ENCODE peak calls at places on chromosomes 4 and X, in six cellular contexts. Z is brain microvascular endothelial cell, B is neural crest cell, Y is endothelial cell of umbilical vein, H is left lung, K is colonic mucosa. D is an unnamed sample.

GRCh38 chr4:24885342-24885741 is 27.5 kb downstream of the CCDC149 start:
- DNase-seq in Z (no peak), B (no peak), Y (no peak), H (no peak), K (no peak), D (no peak)

GRCh38 chr4:139704915-139705485 is 39.4 kb downstream of the MGST2 start:
- DNase-seq in Z (peak), B (no peak), Y (peak), H (no peak), K (no peak), D (no peak)

GRCh38 chrX:115337735-115338134 is 48.2 kb downstream of the LUZP4 start:
- DNase-seq in Z (peak), B (no peak), Y (no peak), H (no peak), K (no peak), D (no peak)

GRCh38 chr4:73904491-73904890 is 35.3 kb downstream of the CXCL1 start:
- DNase-seq in Z (no peak), B (no peak), Y (no peak), H (no peak), K (no peak), D (no peak)

GRCh38 chr4:10080874-10081606 is 35.6 kb downstream of the WDR1 start:
- DNase-seq in Z (no peak), B (no peak), Y (no peak), H (peak), K (no peak), D (no peak)

GRCh38 chr4:133969202-133969873 is 232.3 kb downstream of the PABPC4L start:
- DNase-seq in Z (peak), B (no peak), Y (peak), H (no peak), K (no peak), D (no peak)

GRCh38 chrX:3268804-3269203 is 77.6 kb downstream of the MXRA5 start:
- DNase-seq in Z (no peak), B (no peak), Y (peak), H (no peak), K (no peak), D (no peak)

GRCh38 chr4:38160487-38161207 is 200.4 kb downstream of the PTTG2 start:
- DNase-seq in Z (peak), B (no peak), Y (peak), H (no peak), K (peak), D (no peak)

GRCh38 chr4:185210102-185210981 is 944 bp downstream of the SNX25 start:
- DNase-seq in Z (peak), B (peak), Y (peak), H (peak), K (peak), D (no peak)

GRCh38 chr4:25161599-25161960 is 1.3 kb upstream of the SEPSECS start:
- DNase-seq in Z (no peak), B (no peak), Y (no peak), H (no peak), K (no peak), D (no peak)

GRCh38 chr4:112296949-112297483 is at the start of gene ALPK1:
- DNase-seq in Z (peak), B (no peak), Y (peak), H (no peak), K (peak), D (no peak)

GRCh38 chr4:36260714-36261113 is 16.4 kb upstream of the ARAP2 start:
- DNase-seq in Z (no peak), B (no peak), Y (no peak), H (no peak), K (no peak), D (no peak)

GRCh38 chr4:183532823-183533222 is 28.0 kb downstream of the ING2 start:
- DNase-seq in Z (peak), B (no peak), Y (no peak), H (no peak), K (no peak), D (no peak)

GRCh38 chr4:181909368-181909767 is 333.8 kb upstream of the TENM3 start:
- DNase-seq in Z (peak), B (no peak), Y (no peak), H (no peak), K (no peak), D (no peak)

GRCh38 chr4:8181844-8182243 is 17.2 kb upstream of the SH3TC1 start:
- DNase-seq in Z (no peak), B (no peak), Y (no peak), H (peak), K (peak), D (no peak)

GRCh38 chrX:4547218-4547836 is 833.9 kb upstream of the PRKX start:
- DNase-seq in Z (peak), B (peak), Y (peak), H (no peak), K (peak), D (no peak)

GRCh38 chrX:135596495-135596894 is 76.0 kb downstream of the INTS6L start:
- DNase-seq in Z (no peak), B (peak), Y (peak), H (no peak), K (peak), D (no peak)
- TF ChIP-seq CTCF in Z (peak), B (peak), Y (peak), H (peak), K (peak), D (peak)

GRCh38 chr4:76625316-76625715 is 190.3 kb downstream of the SHROOM3 start:
- DNase-seq in Z (no peak), B (no peak), Y (no peak), H (no peak), K (no peak), D (no peak)

GRCh38 chr4:76626686-76627465 is 191.8 kb downstream of the SHROOM3 start:
- DNase-seq in Z (peak), B (no peak), Y (peak), H (no peak), K (no peak), D (no peak)

GRCh38 chr4:76634239-76634638 is 199.2 kb downstream of the SHROOM3 start:
- DNase-seq in Z (peak), B (no peak), Y (peak), H (no peak), K (no peak), D (no peak)

GRCh38 chr4:76630748-76631147 is 195.7 kb downstream of the SHROOM3 start:
- DNase-seq in Z (no peak), B (no peak), Y (no peak), H (no peak), K (no peak), D (no peak)
- TF ChIP-seq CTCF in Z (no peak), B (no peak), Y (no peak), H (no peak), K (no peak), D (no peak)

DNA sequence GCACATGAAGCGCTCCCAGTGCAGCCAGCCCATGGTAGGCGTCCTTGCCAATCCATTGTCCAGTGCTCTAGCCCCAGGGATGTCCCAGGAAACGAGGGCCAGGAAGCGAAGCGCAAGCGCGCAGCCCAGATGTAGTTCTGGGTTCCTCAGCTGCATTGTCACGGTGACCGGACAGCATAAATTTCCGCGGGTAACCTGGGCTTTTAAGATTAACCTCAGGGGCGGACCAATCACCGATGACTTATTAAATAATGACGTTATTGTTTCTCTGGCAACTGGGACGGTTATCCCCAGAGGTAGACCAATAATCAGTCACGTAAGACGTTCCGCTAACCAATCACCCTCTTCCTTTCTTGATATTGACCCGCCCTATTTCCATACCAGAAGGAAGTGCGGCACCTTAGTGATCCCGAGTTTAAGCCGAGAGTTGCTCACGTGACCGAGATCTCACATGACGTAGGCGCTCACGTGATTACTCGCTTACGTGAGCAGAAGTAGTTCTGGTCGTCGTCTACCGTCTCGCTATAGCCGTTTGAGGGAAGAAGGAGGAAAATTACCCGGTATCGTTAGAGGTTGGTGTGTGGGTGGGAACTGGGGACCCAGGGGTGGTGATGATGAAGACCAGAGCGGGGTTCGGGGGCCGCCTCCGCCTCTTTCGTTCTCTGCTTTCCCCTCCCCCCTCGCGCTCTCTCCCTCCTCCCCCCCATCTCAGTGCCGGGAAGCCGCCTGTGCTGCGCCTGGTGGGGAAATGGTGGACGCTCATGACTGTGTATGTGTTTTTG is at the start of the genes GLA and HNRNPH2:
- DNase-seq in Z (peak), B (peak), Y (peak), H (peak), K (peak), D (no peak)
- TF ChIP-seq CTCF in Z (peak), B (peak), Y (no peak), H (peak), K (no peak), D (peak)

DNA sequence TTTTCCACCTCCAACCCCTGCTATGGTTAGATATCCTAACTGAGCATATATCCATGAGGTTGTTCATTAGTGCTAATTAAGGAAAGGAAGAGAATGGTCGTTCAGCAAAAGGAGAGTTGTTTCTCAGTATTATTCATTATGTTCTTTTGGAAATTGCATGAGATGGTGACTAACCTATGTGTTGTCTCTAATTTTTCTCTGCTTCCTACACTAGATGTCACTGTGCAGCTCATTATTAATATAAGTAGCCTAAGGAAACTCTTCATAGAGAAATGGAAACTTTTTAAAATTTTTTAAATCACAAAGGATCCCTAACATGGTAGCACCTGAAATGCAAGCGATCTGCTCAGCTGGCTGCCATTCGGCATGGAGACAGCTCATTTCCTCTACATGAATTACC is 67.7 kb upstream of the FAM9A start:
- DNase-seq in Z (no peak), B (no peak), Y (peak), H (no peak), K (no peak), D (no peak)
- TF ChIP-seq CTCF in Z (peak), B (no peak), Y (no peak), H (no peak), K (no peak), D (peak)

GRCh38 chrX:34918856-34919255 is 23.7 kb upstream of the FAM47B start:
- DNase-seq in Z (peak), B (peak), Y (peak), H (no peak), K (no peak), D (no peak)
- TF ChIP-seq CTCF in Z (peak), B (peak), Y (peak), H (no peak), K (no peak), D (peak)

GRCh38 chrX:72540318-72540717 is 32.3 kb downstream of the HDAC8 start:
- DNase-seq in Z (no peak), B (no peak), Y (peak), H (no peak), K (no peak), D (no peak)

GRCh38 chrX:72545990-72546389 is 26.7 kb downstream of the HDAC8 start:
- DNase-seq in Z (peak), B (no peak), Y (peak), H (no peak), K (peak), D (no peak)
- TF ChIP-seq CTCF in Z (peak), B (no peak), Y (peak), H (no peak), K (no peak), D (peak)

GRCh38 chr4:56048621-56049427 is 100.1 kb downstream of the CEP135 start:
- DNase-seq in Z (peak), B (peak), Y (peak), H (peak), K (peak), D (no peak)
- TF ChIP-seq CTCF in Z (peak), B (peak), Y (peak), H (no peak), K (no peak), D (peak)

DNA sequence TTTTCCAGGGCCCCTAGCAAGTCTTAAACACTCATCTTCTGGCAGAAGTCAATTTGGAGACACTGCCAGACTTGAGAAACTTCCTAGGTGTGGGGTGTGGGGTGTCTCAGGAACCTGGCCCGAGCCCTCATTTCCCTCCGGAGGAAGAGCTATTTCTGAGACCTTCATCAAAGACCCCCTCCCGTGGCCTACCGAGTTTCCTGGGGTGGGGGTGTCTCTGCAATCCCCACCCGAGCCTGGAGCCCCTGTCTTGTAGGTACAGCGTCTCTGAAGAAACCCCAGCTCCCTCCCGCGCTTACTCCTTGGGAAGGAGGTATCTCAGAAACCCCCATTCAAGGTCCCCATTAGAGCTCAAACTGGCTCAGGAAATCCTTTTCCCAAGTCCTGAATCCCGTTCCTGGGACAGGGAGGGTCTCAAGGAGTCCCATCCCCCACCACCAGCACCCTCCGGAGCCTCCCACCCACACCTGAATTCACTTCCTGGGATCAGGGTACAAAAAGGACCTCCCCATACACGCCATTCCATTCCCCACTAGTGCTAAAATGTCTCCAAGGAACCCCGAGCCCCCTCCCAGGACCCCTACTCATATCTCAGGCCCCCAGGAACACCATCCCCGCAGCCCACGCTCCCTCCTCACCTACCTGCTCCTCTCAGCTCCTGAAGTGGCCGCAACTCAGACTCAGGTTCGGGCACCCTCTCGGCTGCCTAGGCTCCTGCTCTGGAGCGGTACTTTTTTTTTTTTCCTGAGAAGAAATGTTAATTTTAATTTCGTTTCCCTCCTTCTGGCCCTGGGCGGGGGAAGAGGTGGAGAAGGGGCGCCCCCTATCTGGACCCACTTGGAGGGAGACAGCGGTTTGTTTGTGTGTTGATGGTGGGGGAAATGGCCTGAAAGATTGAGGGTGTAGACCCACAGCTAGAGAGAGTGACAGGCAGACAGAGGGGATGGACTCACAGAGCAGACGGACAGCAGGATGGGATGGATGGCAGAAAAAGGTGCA is 1.1 kb downstream of the SLC38A5 start:
- DNase-seq in Z (no peak), B (no peak), Y (no peak), H (no peak), K (peak), D (no peak)
- TF ChIP-seq CTCF in Z (peak), B (no peak), Y (no peak), H (no peak), K (no peak), D (no peak)

DNA sequence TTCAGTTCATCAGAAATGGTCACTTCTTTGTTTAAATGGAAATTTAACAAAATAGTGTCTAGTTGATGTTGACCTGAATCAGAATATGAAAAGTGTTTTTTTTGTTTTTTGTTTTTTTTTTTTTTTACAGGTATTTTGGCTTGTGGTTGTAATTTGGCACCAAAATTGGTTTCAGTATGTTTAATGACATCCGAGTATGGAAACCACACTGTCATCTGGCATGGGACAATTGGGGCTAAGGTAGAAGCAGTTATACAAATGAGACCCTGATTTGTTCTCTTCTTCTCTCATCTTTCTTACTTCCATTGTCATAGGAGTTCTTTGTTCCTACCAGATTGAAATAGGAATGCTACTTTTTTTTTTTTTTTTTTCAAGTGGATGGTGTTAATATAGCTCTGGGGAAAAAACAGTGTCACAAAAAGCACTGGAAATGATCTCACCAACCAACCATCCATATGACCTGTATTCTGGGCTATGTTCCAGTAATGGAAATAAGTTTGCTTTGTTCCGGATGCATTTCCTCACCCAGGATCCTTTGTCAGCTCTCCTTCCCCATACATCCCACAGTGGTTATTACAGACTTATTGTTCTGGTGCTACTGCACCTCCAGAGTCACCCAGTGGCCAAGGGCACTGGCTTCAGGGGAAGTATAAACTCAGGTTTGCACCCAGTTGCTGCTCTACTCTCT is 95.8 kb downstream of the ATXN3L start:
- DNase-seq in Z (peak), B (no peak), Y (peak), H (no peak), K (peak), D (no peak)
- TF ChIP-seq CTCF in Z (peak), B (no peak), Y (peak), H (no peak), K (no peak), D (peak)

DNA sequence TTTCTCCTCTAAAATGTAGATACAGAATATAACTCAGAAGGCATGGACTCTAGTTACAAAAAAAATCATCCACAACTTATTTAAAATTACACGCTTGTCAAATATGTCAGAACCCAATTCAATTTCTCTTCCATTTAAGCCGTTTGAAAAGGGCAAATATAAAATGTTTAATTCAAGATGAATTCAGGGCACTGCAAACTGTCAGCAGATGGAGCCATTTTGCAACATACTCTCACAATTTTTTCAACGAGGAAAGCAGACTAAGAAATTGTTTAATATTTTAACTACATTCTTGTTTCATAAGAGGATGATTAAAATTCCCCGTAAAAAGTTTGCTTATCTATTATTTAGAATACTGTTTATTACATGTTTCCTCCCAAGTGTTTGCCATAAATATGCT is 321.3 kb upstream of the CPXCR1 start:
- DNase-seq in Z (no peak), B (no peak), Y (peak), H (no peak), K (no peak), D (no peak)
- TF ChIP-seq CTCF in Z (no peak), B (peak), Y (no peak), H (no peak), K (no peak), D (peak)